ENCODE peak calls at places on chromosome 22, in seven cellular contexts. B, T, O, M, Z, G and K are unnamed samples.

GRCh38 chr22:39219071-39220050 is 25.4 kb downstream of the PDGFB start:
- DNase-seq in B (no peak), T (no peak), O (peak), M (peak), Z (peak), G (no peak), K (no peak)

GRCh38 chr22:39559456-39560105 is 11.0 kb upstream of the CACNA1I start:
- DNase-seq in B (peak), T (no peak), O (no peak), M (peak), Z (no peak), G (peak), K (no peak)

GRCh38 chr22:42001706-42002105 is 3.1 kb downstream of the WBP2NL start:
- DNase-seq in B (no peak), T (no peak), O (no peak), M (no peak), Z (no peak), G (no peak), K (no peak)

GRCh38 chr22:35315141-35315854 is 15.6 kb downstream of the TOM1 start:
- DNase-seq in B (no peak), T (no peak), O (no peak), M (no peak), Z (no peak), G (peak), K (no peak)

GRCh38 chr22:43404673-43405385 is 7.0 kb upstream of the MPPED1 start:
- DNase-seq in B (no peak), T (no peak), O (no peak), M (no peak), Z (no peak), G (no peak), K (no peak)

GRCh38 chr22:36086170-36086490 is 57.5 kb upstream of the RBFOX2 start:
- DNase-seq in B (no peak), T (no peak), O (peak), M (no peak), Z (no peak), G (no peak), K (no peak)

GRCh38 chr22:44972363-44973083 is 37.3 kb downstream of the PHF21B start:
- DNase-seq in B (no peak), T (no peak), O (no peak), M (no peak), Z (no peak), G (no peak), K (no peak)

GRCh38 chr22:50191041-50191740 is 5.5 kb downstream of the TRABD start:
- DNase-seq in B (peak), T (peak), O (peak), M (no peak), Z (no peak), G (no peak), K (no peak)

GRCh38 chr22:49514656-49515055 is 313.0 kb downstream of the BRD1 start:
- DNase-seq in B (no peak), T (no peak), O (no peak), M (no peak), Z (no peak), G (no peak), K (no peak)